ENCODE peak calls at places on chromosomes 11 and 22, in five cellular contexts. S is fibroblast of pulmonary artery, O is cardiac fibroblast, Y is body of pancreas, H is lower lobe of right lung. K is an unnamed sample.

GRCh38 chr11:59436169-59436568 is at the start of gene OR5A1:
- DNase-seq in S (no peak), O (no peak), Y (no peak), H (no peak), K (no peak)

GRCh38 chr11:133163463-133164419 is 368.6 kb downstream of the OPCML start:
- DNase-seq in O (peak), S (peak), Y (peak), H (no peak), K (peak)

GRCh38 chr22:19052941-19053551 is 69.2 kb downstream of the DGCR2 start:
- DNase-seq in H (peak), S (no peak), O (no peak), Y (no peak), K (no peak)

GRCh38 chr11:41461057-41461681 is 1.7 kb upstream of the LRRC4C start:
- DNase-seq in O (peak), S (peak), Y (no peak), H (no peak), K (no peak)

GRCh38 chr22:42902875-42903510 is 45.9 kb upstream of the ARFGAP3 start:
- DNase-seq in Y (no peak), O (peak), S (peak), H (no peak), K (no peak)

GRCh38 chr11:114219559-114220349 is 76.4 kb upstream of the NNMT start:
- DNase-seq in Y (no peak), H (no peak), O (peak), S (peak), K (peak)

GRCh38 chr22:33053323-33053722 is 4.9 kb downstream of the SYN3 start:
- DNase-seq in S (no peak), Y (no peak), H (no peak), O (no peak), K (no peak)

GRCh38 chr22:41603873-41604332 is 14.3 kb upstream of the PMM1 start:
- DNase-seq in S (no peak), H (no peak), Y (no peak), O (no peak), K (no peak)

GRCh38 chr11:70910835-70911234 is 341.5 kb downstream of the SHANK2 start:
- DNase-seq in S (no peak), Y (no peak), O (no peak), H (no peak), K (no peak)

GRCh38 chr22:23108324-23109078 is 33.3 kb downstream of the RSPH14 start:
- DNase-seq in S (no peak), H (no peak), Y (no peak), O (no peak), K (no peak)

GRCh38 chr11:116473790-116474346 is 298.9 kb downstream of the BUD13 start:
- DNase-seq in S (no peak), H (no peak), O (no peak), Y (no peak), K (no peak)

GRCh38 chr11:86811637-86812321 is 11.4 kb downstream of the PRSS23 start:
- DNase-seq in H (no peak), O (peak), S (peak), Y (peak), K (peak)

GRCh38 chr22:37412445-37413250 is 14.6 kb downstream of the ELFN2 start:
- DNase-seq in S (no peak), H (no peak), Y (no peak), O (no peak), K (no peak)

GRCh38 chr22:37411655-37412054 is 15.6 kb downstream of the ELFN2 start:
- DNase-seq in Y (no peak), H (no peak), O (no peak), S (no peak), K (no peak)

GRCh38 chr22:37414288-37414687 is 13.0 kb downstream of the ELFN2 start:
- DNase-seq in H (no peak), O (no peak), Y (no peak), S (no peak), K (no peak)

GRCh38 chr22:37415210-37415609 is 12.1 kb downstream of the ELFN2 start:
- DNase-seq in Y (no peak), S (no peak), H (no peak), O (no peak), K (no peak)

GRCh38 chr22:37413546-37413945 is 13.7 kb downstream of the ELFN2 start:
- DNase-seq in S (no peak), H (no peak), Y (no peak), O (no peak), K (no peak)
- H3K4me3 ChIP-seq in S (no peak), H (no peak), Y (no peak), O (no peak), K (no peak)

GRCh38 chr22:29320546-29320945 is 5.0 kb upstream of the RASL10A start:
- DNase-seq in O (no peak), Y (no peak), S (no peak), H (no peak), K (no peak)
- TF ChIP-seq CTCF in O (peak), Y (no peak), S (peak), H (no peak), K (peak)

GRCh38 chr22:36409911-36410756 is 22.4 kb upstream of the MYH9 start:
- DNase-seq in S (peak), O (peak), H (peak), Y (peak), K (no peak)
- H3K4me3 ChIP-seq in S (no peak), O (no peak), H (peak), Y (no peak), K (peak)

DNA sequence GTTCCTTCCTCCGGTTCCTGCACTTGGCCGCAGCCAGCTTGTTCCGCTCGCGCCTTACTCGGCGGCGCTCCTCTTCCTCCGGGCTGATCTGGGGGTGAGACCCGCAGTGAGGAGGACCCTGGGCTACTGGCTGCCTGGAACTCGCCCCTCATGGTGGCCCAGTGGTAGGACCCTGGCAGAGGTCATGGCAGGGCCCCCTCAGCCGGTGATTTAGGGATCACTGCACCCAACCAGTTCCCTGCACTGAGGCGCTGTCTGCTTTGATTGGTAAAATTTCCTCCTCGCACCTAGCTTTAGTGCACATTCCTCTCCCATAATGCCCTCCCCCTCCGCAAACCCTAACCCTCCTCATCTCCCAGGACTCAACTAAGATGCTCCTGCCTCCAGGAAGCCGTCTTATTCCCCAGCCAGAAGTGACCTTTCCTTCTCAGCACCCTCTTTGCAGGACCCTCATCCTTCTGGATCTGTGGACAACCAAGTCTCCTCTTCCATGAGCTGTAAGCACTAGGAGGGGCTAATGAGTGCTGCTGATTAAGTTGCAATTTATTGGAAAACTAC is 3.6 kb downstream of the CCDC85B start:
- DNase-seq in H (peak), O (no peak), S (no peak), Y (no peak), K (no peak)
- TF ChIP-seq CTCF in H (no peak), O (no peak), S (no peak), Y (no peak), K (no peak)

DNA sequence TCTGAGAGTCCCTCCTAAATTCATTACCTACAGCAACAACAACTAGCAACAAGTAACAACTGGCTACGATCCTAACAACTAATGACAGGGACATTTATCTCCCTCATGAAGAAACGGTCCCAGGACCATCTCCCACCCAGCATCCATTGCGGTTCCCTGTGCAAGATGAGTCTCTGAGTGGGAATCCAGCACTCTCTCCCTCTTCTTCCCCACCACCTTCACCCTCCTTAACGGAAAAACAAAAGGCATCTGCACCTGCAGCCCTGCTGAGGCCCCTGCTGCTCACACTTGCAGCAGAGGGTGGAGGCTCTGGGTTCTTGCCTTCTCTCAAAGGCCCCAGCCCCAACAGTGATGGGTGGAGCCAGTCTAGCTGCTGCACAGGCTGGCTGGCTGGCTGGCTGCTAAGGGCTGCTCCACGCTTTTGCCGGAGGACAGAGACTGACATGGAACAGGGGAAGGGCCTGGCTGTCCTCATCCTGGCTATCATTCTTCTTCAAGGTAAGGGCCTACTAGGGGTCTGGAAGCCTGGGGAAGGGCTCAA is at the start of gene CD3G:
- DNase-seq in S (no peak), Y (no peak), O (no peak), H (no peak), K (no peak)
- H3K4me3 ChIP-seq in S (no peak), Y (no peak), O (no peak), H (peak), K (no peak)